ENCODE peak calls at places on chromosomes 2 and 18, in ten cellular contexts. O, L, C, X, F, I, V, D, Q and J are unnamed samples.

GRCh38 chr2:109126501-109126860 is 2.5 kb upstream of the SH3RF3 start:
- DNase-seq in Q (no peak), D (peak; percentile 38), I (no peak), F (no peak), C (peak; percentile 39), O (peak; percentile 92), L (no peak), V (peak; percentile 92), X (no peak), J (peak; percentile 67)

GRCh38 chr2:203706403-203706802 is at the start of gene CD28:
- DNase-seq in V (no peak), I (peak; percentile 86), F (no peak), Q (peak; percentile 22), L (peak; percentile 96), D (no peak), O (no peak), C (peak; percentile 92), X (no peak), J (no peak)

GRCh38 chr2:189783451-189783926 is 650 bp downstream of the ORMDL1 start:
- DNase-seq in D (no peak), L (no peak), C (no peak), I (no peak), V (peak; percentile 47), O (peak; percentile 48), F (no peak), X (no peak), Q (no peak), J (no peak)

GRCh38 chr18:79405019-79405780 is 9.5 kb downstream of the NFATC1 start:
- DNase-seq in L (peak; percentile 81), V (no peak), D (no peak), C (no peak), O (no peak), I (no peak), F (no peak), X (no peak), Q (no peak), J (no peak)

GRCh38 chr2:236086971-236087465 is 81.2 kb downstream of the GBX2 start:
- DNase-seq in V (no peak), O (no peak), L (no peak), I (no peak), F (no peak), X (peak; percentile 87), Q (no peak), D (no peak), C (no peak), J (no peak)

GRCh38 chr2:121627525-121628050 is 21.7 kb downstream of the CLASP1 start:
- DNase-seq in F (peak; percentile 11), Q (no peak), X (no peak), C (no peak), O (no peak), L (no peak), V (no peak), D (no peak), I (no peak), J (no peak)

GRCh38 chr18:74947417-74947816 is 261.5 kb downstream of the PTGR3 start:
- DNase-seq in X (peak; percentile 23), C (no peak), L (no peak), D (no peak), I (no peak), Q (no peak), O (no peak), F (no peak), V (no peak), J (no peak)

GRCh38 chr2:132252191-132252893 is 90.6 kb upstream of the ANKRD30BL start:
- DNase-seq in C (no peak), X (no peak), O (no peak), L (no peak), V (no peak), I (no peak), F (no peak), Q (no peak), D (no peak), J (no peak)

GRCh38 chr2:48328972-48329723 is 200.8 kb upstream of the STON1 start:
- DNase-seq in V (no peak), Q (no peak), C (no peak), F (no peak), O (no peak), L (no peak), D (no peak), X (no peak), I (no peak), J (no peak)

GRCh38 chr18:74638210-74638609 is 40.5 kb downstream of the ZNF407 start:
- DNase-seq in X (no peak), C (no peak), O (no peak), Q (no peak), V (no peak), I (no peak), D (no peak), F (no peak), L (no peak), J (no peak)

GRCh38 chr2:96116424-96116878 is at the start of gene ADRA2B:
- DNase-seq in I (peak; percentile 80), F (peak; percentile 91), V (peak; percentile 19), O (no peak), Q (no peak), C (peak; percentile 90), D (no peak), L (peak; percentile 83), X (peak; percentile 92), J (no peak)

GRCh38 chr2:209368924-209369323 is 54.9 kb upstream of the MAP2 start:
- DNase-seq in X (no peak), F (peak; percentile 81), C (peak; percentile 80), L (no peak), V (peak; percentile 100), D (peak; percentile 59), O (peak; percentile 87), I (no peak), Q (no peak), J (peak; percentile 71)

GRCh38 chr2:236859896-236860295 is 225.8 kb upstream of the COPS8 start:
- DNase-seq in O (no peak), L (no peak), X (peak; percentile 25), Q (no peak), V (no peak), C (no peak), I (no peak), D (peak; percentile 49), F (no peak), J (no peak)

GRCh38 chr18:54675076-54675475 is 84.0 kb downstream of the DYNAP start:
- DNase-seq in V (no peak), Q (no peak), O (peak; percentile 8), X (no peak), F (no peak), I (no peak), L (no peak), D (no peak), C (no peak), J (no peak)

DNA sequence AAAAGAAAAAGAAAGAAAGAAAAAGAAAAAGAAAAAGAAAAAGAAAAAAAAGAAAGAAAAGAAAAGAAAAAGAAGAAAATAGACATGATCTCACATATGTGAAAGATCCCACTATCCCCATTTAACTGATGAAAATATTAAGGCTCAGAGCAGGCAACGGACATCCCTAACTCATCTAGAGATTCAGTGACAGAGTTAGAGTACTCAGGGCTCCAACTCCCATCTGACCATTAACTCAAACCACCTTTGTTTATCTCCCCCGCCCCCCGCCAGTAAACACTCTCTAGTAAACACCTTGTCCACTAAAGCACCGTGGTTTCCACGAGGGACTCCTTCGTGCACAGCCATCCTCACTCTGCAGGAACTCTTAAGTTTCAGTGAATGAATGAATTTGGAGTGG is 142.9 kb downstream of the TGIF1 start:
- DNase-seq in F (no peak), I (no peak), V (no peak), X (peak; percentile 58), D (no peak), O (no peak), Q (no peak), L (no peak), C (no peak), J (no peak)
- H3K4me3 ChIP-seq in F (no peak overlapping the region), I (no peak overlapping the region), V (peak overlapping the region; percentile 68), X (peak overlapping the region; percentile 48), D (no peak overlapping the region), O (no peak overlapping the region), Q (peak overlapping the region; percentile 58), L (no peak overlapping the region), C (no peak overlapping the region), J (peak overlapping the region; percentile 57)

GRCh38 chr2:54570321-54570881 is 114.3 kb downstream of the SPTBN1 start:
- DNase-seq in F (no peak), O (no peak), D (no peak), I (no peak), X (no peak), L (no peak), V (peak; percentile 64), Q (no peak), C (no peak), J (no peak)

GRCh38 chr2:54569745-54570296 is 113.7 kb downstream of the SPTBN1 start:
- DNase-seq in D (no peak), L (peak; percentile 59), O (no peak), X (no peak), C (peak; percentile 80), F (no peak), V (no peak), Q (no peak), I (peak; percentile 65), J (no peak)

GRCh38 chr2:54570925-54571694 is 115.0 kb downstream of the SPTBN1 start:
- DNase-seq in O (peak; percentile 92), F (peak; percentile 64), I (peak; percentile 77), C (peak; percentile 92), L (peak; percentile 87), Q (peak; percentile 56), X (no peak), D (no peak), V (peak; percentile 99), J (peak; percentile 92)

GRCh38 chr2:54566896-54567295 is 110.8 kb downstream of the SPTBN1 start:
- DNase-seq in F (no peak), Q (no peak), L (no peak), I (no peak), O (no peak), D (no peak), X (no peak), C (no peak), V (no peak), J (no peak)

DNA sequence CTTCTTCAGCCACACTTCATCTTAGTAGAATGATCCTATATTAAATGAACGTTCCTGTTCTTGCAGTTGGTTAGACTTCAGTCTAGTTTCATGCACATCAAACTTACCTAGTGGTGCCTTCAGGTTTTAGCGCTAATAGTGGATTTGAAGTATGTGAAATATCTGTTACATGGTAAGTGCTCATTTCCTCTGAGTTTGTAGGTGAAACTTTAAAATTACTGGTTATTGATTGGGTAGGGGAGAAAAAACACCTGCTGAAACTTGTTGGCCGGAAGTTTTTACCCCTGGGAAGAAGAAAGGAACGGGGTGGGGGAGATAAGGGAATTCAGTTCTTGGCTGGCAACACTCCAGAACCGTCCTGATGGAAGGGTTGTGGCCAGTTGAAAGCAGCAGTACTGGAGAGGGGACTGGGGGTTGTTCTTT is 112.8 kb downstream of the SPTBN1 start:
- DNase-seq in D (no peak), Q (no peak), F (no peak), L (no peak), C (peak; percentile 64), X (no peak), V (no peak), I (peak; percentile 54), O (no peak), J (no peak)
- H3K4me3 ChIP-seq in D (no peak overlapping the region), Q (no peak overlapping the region), F (no peak overlapping the region), L (no peak overlapping the region), C (no peak overlapping the region), X (no peak overlapping the region), V (no peak overlapping the region), I (peak overlapping the region; percentile 49), O (no peak overlapping the region), J (no peak overlapping the region)

GRCh38 chr2:98809878-98810587 is 79.1 kb upstream of the MGAT4A start:
- DNase-seq in L (no peak), C (no peak), F (no peak), Q (no peak), O (no peak), D (no peak), I (no peak), V (no peak), X (no peak), J (no peak)
- H3K4me3 ChIP-seq in L (no peak overlapping the region), C (no peak overlapping the region), F (no peak overlapping the region), Q (no peak overlapping the region), O (no peak overlapping the region), D (no peak overlapping the region), I (no peak overlapping the region), V (no peak overlapping the region), X (no peak overlapping the region), J (no peak overlapping the region)

GRCh38 chr2:187552381-187552780 is 1.9 kb downstream of the TFPI start:
- DNase-seq in V (no peak), L (no peak), X (no peak), F (no peak), Q (no peak), I (no peak), C (no peak), D (no peak), O (no peak), J (no peak)
- H3K4me3 ChIP-seq in V (peak overlapping the region; percentile 67), L (no peak overlapping the region), X (no peak overlapping the region), F (peak overlapping the region; percentile 47), Q (peak overlapping the region; percentile 49), I (no peak overlapping the region), C (no peak overlapping the region), D (peak overlapping the region; percentile 44), O (peak overlapping the region; percentile 81), J (peak overlapping the region; percentile 71)